ENCODE peak calls at places on chromosomes 11 and 22, in ten cellular contexts. A is WTC11; E is NAMALWA; U is foreskin melanocyte; N is spleen; W is activated T-helper 1 cell treated with anti-CD3 and anti-CD28 coated beads, Interleukin-2, amount 50 U/mL, for 16 hours; O is GM12865; D is stimulated activated CD8-positive, alpha-beta memory T cell treated with anti-CD3 and anti-CD28 coated beads, Interleukin-7, amount 100 ng/mL, for 1 hour; G is hepatocyte; C is HuH-7.5. L is an unnamed sample.

GRCh38 chr22:19120829-19121630 is 1.2 kb downstream of the DGCR2 start:
- DNase-seq in A (no peak), E (no peak), U (no peak), N (peak), W (no peak), O (no peak), D (peak), G (peak), C (peak), L (no peak)

GRCh38 chr22:43349636-43350035 is 6.5 kb upstream of the SCUBE1 start:
- DNase-seq in A (no peak), E (no peak), U (no peak), N (peak), W (no peak), O (no peak), D (no peak), G (no peak), C (no peak), L (no peak)

GRCh38 chr22:46525681-46526483 is 11.5 kb downstream of the CELSR1 start:
- DNase-seq in A (no peak), E (no peak), U (no peak), N (no peak), W (no peak), O (no peak), D (no peak), G (no peak), C (no peak), L (no peak)

GRCh38 chr11:118881130-118881717 is 2.5 kb upstream of the CXCR5 start:
- DNase-seq in A (no peak), E (no peak), U (no peak), N (no peak), W (no peak), O (no peak), D (no peak), G (no peak), C (no peak), L (no peak)

GRCh38 chr11:57094206-57094940 is 87.4 kb upstream of the LRRC55 start:
- DNase-seq in A (no peak), E (no peak), U (peak), N (no peak), W (no peak), O (no peak), D (no peak), G (peak), C (no peak), L (no peak)

GRCh38 chr22:36874731-36875130 is 13.9 kb downstream of the NCF4 start:
- DNase-seq in A (no peak), E (no peak), U (no peak), N (no peak), W (no peak), O (no peak), D (no peak), G (no peak), C (no peak), L (no peak)

GRCh38 chr11:107857550-107858216 is 904 bp downstream of the SLC35F2 start:
- DNase-seq in A (no peak), E (no peak), U (no peak), N (no peak), W (no peak), O (peak), D (no peak), G (no peak), C (no peak), L (no peak)

GRCh38 chr22:49930596-49931412 is 12.4 kb downstream of the CRELD2 start:
- DNase-seq in A (no peak), E (peak), U (peak), N (no peak), W (no peak), O (peak), D (no peak), G (peak), C (peak), L (peak)

GRCh38 chr11:124633355-124633754 is 10.7 kb downstream of the TBRG1 start:
- DNase-seq in A (no peak), E (peak), U (no peak), N (no peak), W (no peak), O (no peak), D (no peak), G (no peak), C (no peak), L (no peak)

GRCh38 chr11:1327064-1327460 is 17.6 kb upstream of the TOLLIP start:
- DNase-seq in A (no peak), E (no peak), U (no peak), N (no peak), W (no peak), O (no peak), D (no peak), G (no peak), C (no peak), L (no peak)

GRCh38 chr22:42489000-42489399 is 30.6 kb downstream of the RRP7A start:
- DNase-seq in A (no peak), E (no peak), U (no peak), N (peak), W (no peak), O (no peak), D (no peak), G (no peak), C (no peak), L (no peak)

GRCh38 chr11:8765294-8765693 is 82.7 kb downstream of the RPL27A start:
- DNase-seq in A (no peak), E (no peak), U (no peak), N (no peak), W (no peak), O (no peak), D (no peak), G (peak), C (no peak), L (no peak)

GRCh38 chr22:48960981-48961655 is 866.6 kb downstream of the BRD1 start:
- DNase-seq in A (no peak), E (no peak), U (no peak), N (peak), W (no peak), O (no peak), D (no peak), G (no peak), C (no peak), L (peak)

GRCh38 chr22:25054943-25055511 is 102.5 kb downstream of the KIAA1671 start:
- DNase-seq in A (no peak), E (no peak), U (no peak), N (no peak), W (no peak), O (peak), D (no peak), G (no peak), C (no peak), L (peak)

GRCh38 chr22:26360169-26360885 is 68.7 kb upstream of the ASPHD2 start:
- DNase-seq in A (peak), E (peak), U (peak), N (no peak), W (peak), O (peak), D (peak), G (peak), C (peak), L (peak)

GRCh38 chr11:82683029-82683428 is 50.6 kb downstream of the FAM181B start:
- DNase-seq in A (peak), E (peak), U (no peak), N (no peak), W (no peak), O (peak), D (no peak), G (no peak), C (no peak), L (no peak)

GRCh38 chr11:61541568-61541967 is 33.0 kb downstream of the LRRC10B start:
- DNase-seq in A (peak), E (no peak), U (no peak), N (no peak), W (no peak), O (peak), D (no peak), G (no peak), C (no peak), L (no peak)

GRCh38 chr11:128898580-128899344 is 7.6 kb downstream of the KCNJ5 start:
- DNase-seq in A (no peak), E (no peak), U (no peak), N (no peak), W (no peak), O (no peak), D (no peak), G (no peak), C (no peak), L (no peak)

GRCh38 chr11:74366576-74366975 is 31.7 kb downstream of the PGM2L1 start:
- DNase-seq in A (no peak), E (no peak), U (peak), N (no peak), W (no peak), O (no peak), D (no peak), G (no peak), C (no peak), L (no peak)

GRCh38 chr11:45233121-45233803 is 52.9 kb downstream of the SYT13 start:
- DNase-seq in A (peak), E (peak), U (peak), N (peak), W (peak), O (peak), D (peak), G (peak), C (peak), L (peak)

GRCh38 chr22:24938741-24939341 is 7.7 kb downstream of the LHFPL7 start:
- DNase-seq in A (peak), E (peak), U (no peak), N (no peak), W (no peak), O (peak), D (no peak), G (peak), C (peak), L (peak)

GRCh38 chr11:96314326-96315050 is 28.5 kb downstream of the MAML2 start:
- DNase-seq in A (no peak), E (no peak), U (no peak), N (no peak), W (no peak), O (no peak), D (no peak), G (no peak), C (no peak), L (no peak)

GRCh38 chr11:11842426-11843008 is 745 bp downstream of the USP47 start:
- DNase-seq in A (no peak), E (peak), U (peak), N (no peak), W (peak), O (peak), D (no peak), G (peak), C (peak), L (peak)

GRCh38 chr22:45320326-45320976 is 10.7 kb downstream of the FAM118A start:
- DNase-seq in A (no peak), E (no peak), U (no peak), N (no peak), W (no peak), O (no peak), D (no peak), G (no peak), C (no peak), L (no peak)

GRCh38 chr11:124315052-124315451 is 1.3 kb upstream of the OR8D1 start:
- DNase-seq in A (no peak), E (no peak), U (no peak), N (no peak), W (no peak), O (no peak), D (no peak), G (no peak), C (no peak), L (no peak)

GRCh38 chr22:21009638-21010425 is 5.1 kb upstream of the P2RX6 start:
- DNase-seq in A (peak), E (peak), U (no peak), N (no peak), W (no peak), O (peak), D (no peak), G (peak), C (no peak), L (no peak)

GRCh38 chr22:32413715-32414114 is 1.7 kb upstream of the RTCB start:
- DNase-seq in A (no peak), E (peak), U (no peak), N (no peak), W (no peak), O (peak), D (no peak), G (no peak), C (no peak), L (no peak)

GRCh38 chr11:112004389-112004788 is 20.8 kb upstream of the DLAT start:
- DNase-seq in A (peak), E (peak), U (no peak), N (no peak), W (no peak), O (peak), D (no peak), G (no peak), C (no peak), L (no peak)

GRCh38 chr11:113553235-113553634 is 78.0 kb upstream of the DRD2 start:
- DNase-seq in A (peak), E (no peak), U (peak), N (no peak), W (no peak), O (no peak), D (no peak), G (peak), C (no peak), L (no peak)

GRCh38 chr22:23984430-23984829 is 4.5 kb downstream of the GSTT2 start:
- DNase-seq in A (peak), E (peak), U (no peak), N (no peak), W (peak), O (peak), D (no peak), G (no peak), C (no peak), L (peak)

GRCh38 chr11:46889689-46890475 is 28.5 kb downstream of the LRP4 start:
- DNase-seq in A (peak), E (peak), U (peak), N (peak), W (peak), O (peak), D (peak), G (peak), C (peak), L (peak)

GRCh38 chr22:33886696-33887095 is 33.6 kb downstream of the LARGE1 start:
- DNase-seq in A (no peak), E (no peak), U (no peak), N (peak), W (no peak), O (no peak), D (no peak), G (no peak), C (no peak), L (no peak)

GRCh38 chr22:36770946-36771340 is 5.0 kb downstream of the IFT27 start:
- DNase-seq in A (no peak), E (no peak), U (no peak), N (peak), W (no peak), O (no peak), D (no peak), G (no peak), C (no peak), L (no peak)

GRCh38 chr11:107561688-107562087 is 3.8 kb downstream of the ALKBH8 start:
- DNase-seq in A (no peak), E (no peak), U (no peak), N (no peak), W (no peak), O (no peak), D (no peak), G (no peak), C (no peak), L (no peak)

GRCh38 chr11:111393096-111393495 is 14.0 kb upstream of the POU2AF1 start:
- DNase-seq in A (no peak), E (no peak), U (no peak), N (no peak), W (no peak), O (peak), D (no peak), G (no peak), C (no peak), L (no peak)

L was measured in head of caudate nucleus.